ENCODE peak calls at places on chromosomes 16 and 17, in six cellular contexts. N, D, O, E, J and I are unnamed samples.

GRCh38 chr17:3828151-3828851 is 17.7 kb downstream of the NCBP3 start:
- DNase-seq in N (no peak), D (no peak), O (no peak), E (no peak), J (no peak), I (no peak)

GRCh38 chr17:79057727-79058400 is 16.8 kb upstream of the ENGASE start:
- DNase-seq in N (no peak), D (no peak), O (no peak), E (no peak), J (no peak), I (peak)

GRCh38 chr17:9269350-9270035 is 248.2 kb downstream of the NTN1 start:
- DNase-seq in N (no peak), D (no peak), O (no peak), E (no peak), J (no peak), I (no peak)

GRCh38 chr17:34443832-34444469 is 80.9 kb upstream of the CCL1 start:
- DNase-seq in N (peak), D (no peak), O (no peak), E (no peak), J (peak), I (peak)

GRCh38 chr16:56426585-56426984 is 1.2 kb upstream of the AMFR start:
- DNase-seq in N (no peak), D (no peak), O (no peak), E (no peak), J (no peak), I (no peak)

GRCh38 chr17:2053380-2054261 is 1.3 kb upstream of the HIC1 start:
- DNase-seq in N (peak), D (no peak), O (peak), E (no peak), J (peak), I (peak)

GRCh38 chr17:50834786-50835562 is 412 bp upstream of the WFIKKN2 start:
- DNase-seq in N (no peak), D (no peak), O (no peak), E (no peak), J (peak), I (no peak)

GRCh38 chr17:59371426-59372099 is 40.1 kb downstream of the YPEL2 start:
- DNase-seq in N (no peak), D (no peak), O (no peak), E (no peak), J (no peak), I (no peak)

GRCh38 chr16:81593481-81593880 is 148.9 kb downstream of the CMIP start:
- DNase-seq in N (no peak), D (no peak), O (no peak), E (no peak), J (no peak), I (no peak)

GRCh38 chr17:72126575-72127486 is 6.0 kb downstream of the SOX9 start:
- DNase-seq in N (peak), D (no peak), O (no peak), E (no peak), J (no peak), I (no peak)

GRCh38 chr16:77219437-77219836 is 20.2 kb downstream of the SYCE1L start:
- DNase-seq in N (no peak), D (no peak), O (no peak), E (no peak), J (no peak), I (no peak)

GRCh38 chr17:16927641-16928321 is 44.1 kb downstream of the TNFRSF13B start:
- DNase-seq in N (no peak), D (no peak), O (no peak), E (no peak), J (no peak), I (no peak)

GRCh38 chr16:65136656-65137055 is 14.8 kb upstream of the CDH11 start:
- DNase-seq in N (no peak), D (no peak), O (no peak), E (no peak), J (no peak), I (no peak)

GRCh38 chr17:29292992-29293889 is 707 bp downstream of the NUFIP2 start:
- DNase-seq in N (peak), D (no peak), O (peak), E (peak), J (peak), I (peak)

GRCh38 chr16:66116163-66116792 is 250.2 kb upstream of the CDH5 start:
- DNase-seq in N (no peak), D (no peak), O (no peak), E (no peak), J (no peak), I (no peak)

GRCh38 chr16:23505942-23506605 is 4.2 kb downstream of the GGA2 start:
- DNase-seq in N (no peak), D (no peak), O (no peak), E (no peak), J (peak), I (no peak)

GRCh38 chr17:44053130-44053872 is 13.2 kb downstream of the LSM12 start:
- DNase-seq in N (no peak), D (no peak), O (no peak), E (no peak), J (no peak), I (no peak)

GRCh38 chr16:526181-527014 is 1.1 kb upstream of the CAPN15 start:
- DNase-seq in N (no peak), D (no peak), O (peak), E (peak), J (peak), I (no peak)

GRCh38 chr16:84144301-84144858 is 597 bp downstream of the HSDL1 start:
- DNase-seq in N (peak), D (no peak), O (peak), E (peak), J (peak), I (peak)

GRCh38 chr16:26598061-26598460 is 468.7 kb upstream of the C16orf82 start:
- DNase-seq in N (no peak), D (no peak), O (no peak), E (no peak), J (no peak), I (no peak)

GRCh38 chr16:63361032-63361624 is 1324.9 kb upstream of the CDH8 start:
- DNase-seq in N (peak), D (no peak), O (no peak), E (no peak), J (peak), I (peak)

GRCh38 chr16:85998868-85999729 is 100.1 kb downstream of the IRF8 start:
- DNase-seq in N (no peak), D (no peak), O (no peak), E (no peak), J (no peak), I (no peak)

GRCh38 chr16:65547799-65548446 is 426.1 kb upstream of the CDH11 start:
- DNase-seq in N (no peak), D (no peak), O (no peak), E (no peak), J (peak), I (no peak)

GRCh38 chr16:71526111-71526998 is at the start of gene CHST4:
- DNase-seq in N (no peak), D (peak), O (no peak), E (no peak), J (peak), I (no peak)

GRCh38 chr16:89146211-89147005 is 25.1 kb upstream of the CDH15 start:
- DNase-seq in N (no peak), D (no peak), O (peak), E (no peak), J (no peak), I (no peak)

GRCh38 chr16:75249441-75249840 is 2.0 kb downstream of the BCAR1 start:
- DNase-seq in N (no peak), D (no peak), O (no peak), E (no peak), J (no peak), I (no peak)

GRCh38 chr17:72916991-72917390 is 175.5 kb downstream of the SLC39A11 start:
- DNase-seq in N (no peak), D (no peak), O (no peak), E (no peak), J (no peak), I (no peak)

GRCh38 chr17:74408262-74408661 is 23.6 kb upstream of the GPRC5C start:
- DNase-seq in N (no peak), D (no peak), O (peak), E (peak), J (no peak), I (no peak)
- TF ChIP-seq CTCF in N (no peak), D (peak), O (no peak), E (no peak), J (no peak), I (peak)

DNA sequence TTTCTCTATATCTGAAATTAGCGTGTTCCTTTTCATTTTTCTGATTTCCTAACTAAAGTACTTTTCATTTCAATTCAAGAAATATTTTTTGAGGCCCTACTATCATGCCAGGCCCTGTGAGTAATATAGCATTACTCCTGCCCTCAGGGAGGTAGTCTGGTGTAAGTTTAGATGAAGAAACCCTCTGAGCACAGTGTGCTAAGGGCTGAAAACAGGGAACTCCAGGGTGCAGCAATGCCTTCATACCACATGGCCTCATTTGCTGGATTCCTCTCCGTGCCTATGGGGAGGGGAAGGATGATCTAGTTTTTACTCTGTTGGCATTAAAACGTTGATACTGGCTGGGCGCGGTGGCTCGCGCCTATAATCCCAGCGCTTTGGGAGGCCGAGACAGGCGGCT is 4.7 kb downstream of the COQ9 start:
- DNase-seq in N (no peak), D (no peak), O (no peak), E (no peak), J (no peak), I (no peak)
- TF ChIP-seq CTCF in N (no peak), D (no peak), O (no peak), E (no peak), J (no peak), I (no peak)

DNA sequence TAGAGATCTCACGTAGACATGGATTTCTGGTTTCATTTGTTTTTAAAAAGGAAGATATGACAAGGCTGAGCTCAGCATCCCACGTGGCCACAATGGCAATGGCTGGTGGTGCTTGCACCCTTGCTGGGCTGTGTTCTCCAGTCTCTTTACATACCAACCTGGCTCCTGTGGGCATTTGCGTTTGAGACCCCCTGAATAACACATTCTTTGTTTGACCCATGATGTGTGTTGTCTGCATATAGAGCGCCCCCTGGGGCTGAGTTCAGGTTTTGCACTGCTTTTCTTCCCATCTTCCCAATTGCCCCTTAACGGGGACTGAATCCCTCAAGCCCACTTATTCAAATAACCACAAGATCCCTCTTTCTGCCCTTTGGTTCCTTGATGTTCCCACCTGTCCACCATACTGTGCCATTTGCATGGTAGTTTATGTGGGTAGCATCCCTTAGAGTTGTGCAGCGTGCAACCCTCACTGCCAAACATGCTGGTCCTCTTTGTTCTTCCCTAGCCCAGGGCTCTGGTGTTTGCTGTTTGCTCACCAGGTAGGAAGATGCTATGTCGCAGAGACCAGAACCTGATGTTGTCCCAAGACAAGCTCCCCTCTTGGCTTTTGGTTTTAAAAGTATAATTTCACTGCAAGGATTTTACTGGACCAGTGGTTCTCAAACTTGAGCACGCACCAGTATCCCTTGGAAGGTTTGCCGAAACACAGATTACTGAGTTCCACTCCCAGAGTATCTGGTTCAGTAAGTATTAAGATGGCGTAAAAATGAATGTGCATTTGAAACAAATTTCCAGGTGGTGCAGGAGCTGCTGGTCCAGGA is 38.5 kb upstream of the NKD1 start:
- DNase-seq in N (no peak), D (peak), O (no peak), E (no peak), J (peak), I (peak)
- TF ChIP-seq CTCF in N (peak), D (peak), O (peak), E (no peak), J (peak), I (peak)

GRCh38 chr16:10565167-10565566 is 15.2 kb downstream of the EMP2 start:
- DNase-seq in N (no peak), D (no peak), O (no peak), E (no peak), J (no peak), I (no peak)

GRCh38 chr16:10569629-10570028 is 10.8 kb downstream of the EMP2 start:
- DNase-seq in N (no peak), D (no peak), O (no peak), E (no peak), J (no peak), I (no peak)

GRCh38 chr16:10564591-10564990 is 15.8 kb downstream of the EMP2 start:
- DNase-seq in N (no peak), D (no peak), O (no peak), E (no peak), J (no peak), I (no peak)

GRCh38 chr16:10562361-10562899 is 18.0 kb downstream of the EMP2 start:
- DNase-seq in N (no peak), D (no peak), O (no peak), E (no peak), J (no peak), I (no peak)

GRCh38 chr16:10566613-10567012 is 13.8 kb downstream of the EMP2 start:
- DNase-seq in N (no peak), D (no peak), O (no peak), E (no peak), J (no peak), I (no peak)
- TF ChIP-seq CTCF in N (peak), D (peak), O (no peak), E (no peak), J (peak), I (peak)

GRCh38 chr17:63692195-63692816 is 7.6 kb downstream of the LIMD2 start:
- DNase-seq in N (no peak), D (no peak), O (no peak), E (no peak), J (no peak), I (no peak)
- TF ChIP-seq CTCF in N (no peak), D (no peak), O (no peak), E (no peak), J (no peak), I (no peak)

DNA sequence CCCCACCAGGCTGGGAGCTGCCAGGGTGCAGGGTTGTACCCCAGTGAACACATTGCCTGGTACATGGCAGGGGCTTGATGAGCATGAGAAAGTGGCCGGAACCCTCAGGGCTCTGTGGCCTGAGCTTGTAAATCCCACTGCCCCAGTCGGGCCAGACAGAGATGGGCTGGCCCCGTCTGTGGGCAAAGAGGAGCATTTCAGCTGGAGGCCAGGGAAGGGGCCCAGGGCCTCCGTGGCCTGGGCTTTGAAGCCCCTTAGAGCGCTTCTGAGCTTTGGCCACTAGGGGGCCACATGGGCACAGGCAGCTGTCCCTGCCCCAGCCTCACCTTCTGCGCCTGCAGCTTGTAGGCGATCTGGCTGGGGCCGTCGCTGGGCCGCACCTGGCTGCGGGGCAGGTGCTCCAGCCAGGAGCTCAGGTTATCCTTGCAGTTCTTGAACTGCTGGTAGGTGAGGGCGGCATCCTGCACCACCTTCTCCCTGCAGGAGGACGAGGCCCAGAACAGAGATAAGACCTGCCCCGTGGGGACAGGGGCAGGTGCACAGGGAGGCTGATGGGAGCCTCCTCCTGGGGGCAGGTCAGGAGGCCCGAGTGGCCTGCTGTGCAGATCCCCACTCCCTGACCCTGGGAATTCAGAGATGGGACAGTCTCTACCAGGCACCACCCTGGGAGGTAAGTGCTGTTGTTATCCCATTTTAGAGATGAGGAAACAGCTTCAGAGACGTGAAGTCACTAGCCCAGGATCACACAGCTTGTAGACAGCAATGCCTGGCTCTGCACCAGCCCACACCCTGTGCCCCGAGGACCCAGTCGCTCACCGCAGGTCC is 12.8 kb downstream of the EVPL start:
- DNase-seq in N (peak), D (peak), O (peak), E (peak), J (peak), I (peak)
- TF ChIP-seq CTCF in N (peak), D (peak), O (peak), E (peak), J (peak), I (peak)

GRCh38 chr16:49103298-49103697 is 178.3 kb downstream of the CBLN1 start:
- DNase-seq in N (no peak), D (no peak), O (no peak), E (no peak), J (no peak), I (no peak)

GRCh38 chr16:49111351-49111750 is 170.3 kb downstream of the CBLN1 start:
- DNase-seq in N (no peak), D (no peak), O (no peak), E (no peak), J (no peak), I (no peak)

GRCh38 chr16:49112754-49113153 is 168.9 kb downstream of the CBLN1 start:
- DNase-seq in N (no peak), D (no peak), O (no peak), E (no peak), J (no peak), I (no peak)

GRCh38 chr16:49108611-49109010 is 173.0 kb downstream of the CBLN1 start:
- DNase-seq in N (no peak), D (no peak), O (no peak), E (no peak), J (no peak), I (no peak)
- TF ChIP-seq CTCF in N (no peak), D (no peak), O (no peak), E (no peak), J (no peak), I (no peak)